ENCODE peak calls at places on chromosomes 4 and X, in seven cellular contexts. V is H9, F is IMR-90, H is mesenchymal stem cell, R is mesendoderm, T is H1, K is trophoblast cell. S is an unnamed sample.

GRCh38 chrX:95764972-95765451 is 919.6 kb upstream of the DIAPH2 start:
- DNase-seq in V (peak), F (peak), H (peak), R (peak), T (peak), K (peak), S (peak)

GRCh38 chr4:159326470-159326869 is 223.6 kb downstream of the RAPGEF2 start:
- DNase-seq in V (no peak), F (no peak), H (no peak), R (no peak), T (no peak), K (no peak), S (no peak)

GRCh38 chr4:25154594-25155265 is 5.5 kb downstream of the SEPSECS start:
- DNase-seq in V (no peak), F (no peak), H (no peak), R (no peak), T (no peak), K (no peak), S (no peak)

GRCh38 chr4:43066415-43066814 is 173.9 kb downstream of the GRXCR1 start:
- DNase-seq in V (no peak), F (no peak), H (no peak), R (no peak), T (no peak), K (no peak), S (no peak)

GRCh38 chr4:32140636-32141035 is 1420.5 kb downstream of the PCDH7 start:
- DNase-seq in V (no peak), F (peak), H (peak), R (peak), T (no peak), K (peak), S (no peak)

GRCh38 chrX:6778547-6779231 is 243.8 kb upstream of the VCX3A start:
- DNase-seq in V (peak), F (no peak), H (no peak), R (peak), T (peak), K (no peak), S (no peak)

GRCh38 chr4:35325908-35326453 is 918.3 kb downstream of the ARAP2 start:
- DNase-seq in V (no peak), F (no peak), H (no peak), R (no peak), T (no peak), K (no peak), S (no peak)

GRCh38 chrX:31590581-31591113 is 518.8 kb upstream of the FTHL17 start:
- DNase-seq in V (no peak), F (peak), H (peak), R (no peak), T (no peak), K (no peak), S (no peak)

GRCh38 chrX:120356084-120356483 is 5.8 kb upstream of the ATP1B4 start:
- DNase-seq in V (no peak), F (no peak), H (no peak), R (no peak), T (no peak), K (no peak), S (no peak)

GRCh38 chr4:174528226-174528625 is 5.9 kb upstream of the HPGD start:
- DNase-seq in V (no peak), F (no peak), H (no peak), R (no peak), T (no peak), K (no peak), S (no peak)

GRCh38 chr4:159169903-159170302 is 67.0 kb downstream of the RAPGEF2 start:
- DNase-seq in V (no peak), F (no peak), H (no peak), R (no peak), T (no peak), K (no peak), S (no peak)

GRCh38 chr4:6568689-6569332 is 6.2 kb upstream of the MAN2B2 start:
- DNase-seq in V (no peak), F (peak), H (peak), R (peak), T (no peak), K (no peak), S (no peak)

GRCh38 chrX:153726286-153727107 is 1.8 kb downstream of the ABCD1 start:
- DNase-seq in V (peak), F (peak), H (peak), R (peak), T (peak), K (peak), S (peak)

GRCh38 chr4:26141916-26142638 is 178.7 kb upstream of the RBPJ start:
- DNase-seq in V (no peak), F (peak), H (peak), R (peak), T (no peak), K (no peak), S (no peak)

GRCh38 chrX:13389501-13389900 is 69.6 kb upstream of the ATXN3L start:
- DNase-seq in V (no peak), F (no peak), H (no peak), R (peak), T (no peak), K (no peak), S (no peak)

GRCh38 chr4:121360496-121360895 is 20.3 kb downstream of the QRFPR start:
- DNase-seq in V (no peak), F (peak), H (no peak), R (no peak), T (no peak), K (no peak), S (no peak)

GRCh38 chrX:30230395-30230794 is at the start of gene MAGEB3:
- DNase-seq in V (no peak), F (no peak), H (no peak), R (peak), T (no peak), K (no peak), S (no peak)

GRCh38 chr4:109406337-109406931 is 27.2 kb upstream of the SEC24B start:
- DNase-seq in V (no peak), F (peak), H (peak), R (peak), T (no peak), K (peak), S (peak)

GRCh38 chr4:10288830-10289533 is 168.2 kb downstream of the ZNF518B start:
- DNase-seq in V (no peak), F (no peak), H (no peak), R (no peak), T (no peak), K (no peak), S (no peak)

GRCh38 chrX:13119386-13119785 is 75.0 kb upstream of the FAM9C start:
- DNase-seq in V (no peak), F (peak), H (peak), R (no peak), T (no peak), K (no peak), S (no peak)

GRCh38 chr4:110211007-110211769 is 12.8 kb upstream of the ELOVL6 start:
- DNase-seq in V (no peak), F (peak), H (peak), R (peak), T (no peak), K (peak), S (no peak)

GRCh38 chr4:117941611-117942010 is 92.7 kb upstream of the NDST3 start:
- DNase-seq in V (peak), F (no peak), H (no peak), R (peak), T (no peak), K (no peak), S (peak)

GRCh38 chr4:127219247-127219646 is 413.5 kb upstream of the INTU start:
- DNase-seq in V (no peak), F (no peak), H (no peak), R (no peak), T (no peak), K (no peak), S (no peak)

GRCh38 chrX:72126048-72126415 is 5.7 kb downstream of the RTL5 start:
- DNase-seq in V (no peak), F (no peak), H (no peak), R (no peak), T (no peak), K (no peak), S (no peak)

GRCh38 chr4:33543941-33544450 is 2700.3 kb downstream of the ARAP2 start:
- DNase-seq in V (no peak), F (no peak), H (no peak), R (no peak), T (no peak), K (no peak), S (no peak)

GRCh38 chr4:86481429-86481828 is 112.7 kb upstream of the PTPN13 start:
- DNase-seq in V (no peak), F (no peak), H (no peak), R (no peak), T (no peak), K (no peak), S (peak)

GRCh38 chrX:54920610-54921426 is at the start of gene TRO:
- DNase-seq in V (peak), F (peak), H (peak), R (peak), T (peak), K (no peak), S (peak)

GRCh38 chr4:64846417-64846816 is 437.2 kb upstream of the TECRL start:
- DNase-seq in V (no peak), F (no peak), H (no peak), R (no peak), T (no peak), K (no peak), S (no peak)

GRCh38 chrX:42519666-42520231 is 258.2 kb downstream of the PPP1R2C start:
- DNase-seq in V (no peak), F (peak), H (peak), R (no peak), T (no peak), K (no peak), S (no peak)

GRCh38 chr4:32884198-32884597 is 2164.0 kb downstream of the PCDH7 start:
- DNase-seq in V (no peak), F (no peak), H (peak), R (peak), T (no peak), K (no peak), S (no peak)

GRCh38 chrX:4547218-4547836 is 833.9 kb upstream of the PRKX start:
- DNase-seq in V (peak), F (peak), H (peak), R (peak), T (peak), K (peak), S (peak)
- H2AK5ac ChIP-seq in V (no peak), F (no peak), H (no peak), R (no peak), T (no peak), K (no peak), S (no peak)

GRCh38 chrX:134880866-134881265 is 109.9 kb upstream of the SMIM10 start:
- DNase-seq in V (no peak), F (peak), H (peak), R (no peak), T (no peak), K (no peak), S (no peak)
- H2AK5ac ChIP-seq in V (no peak), F (no peak), H (no peak), R (no peak), T (no peak), K (no peak), S (no peak)

GRCh38 chrX:45400380-45400779 is 199.7 kb upstream of the DIPK2B start:
- DNase-seq in V (no peak), F (peak), H (peak), R (peak), T (no peak), K (no peak), S (no peak)
- H2AK5ac ChIP-seq in V (no peak), F (no peak), H (no peak), R (no peak), T (no peak), K (no peak), S (no peak)

GRCh38 chr4:72484991-72485390 is 84.0 kb downstream of the ADAMTS3 start:
- DNase-seq in V (no peak), F (no peak), H (no peak), R (no peak), T (no peak), K (no peak), S (no peak)
- H2AK5ac ChIP-seq in V (no peak), F (no peak), H (no peak), R (no peak), T (no peak), K (no peak), S (no peak)